ENCODE peak calls at places on chromosomes 7 and 10, in eight cellular contexts. X is A172; W is NCI-H2081; N is GM20000; E is heart right ventricle; V is A549; A is GOT3; K is effector memory CD8-positive, alpha-beta T cell. C is an unnamed sample.

GRCh38 chr7:40297741-40298311 is 163.0 kb downstream of the SUGCT start:
- DNase-seq in X (peak; percentile 54), W (no peak), N (no peak), E (no peak), V (no peak), A (no peak), K (no peak), C (no peak)

GRCh38 chr7:87312215-87312865 is 33.1 kb upstream of the CROT start:
- DNase-seq in X (peak; percentile 54), W (peak; percentile 55), N (peak; percentile 72), E (peak; percentile 41), V (peak; percentile 66), A (no peak), K (peak; percentile 64), C (peak; percentile 67)

GRCh38 chr10:3066317-3066931 is 924 bp upstream of the PFKP start:
- DNase-seq in X (no peak), W (no peak), N (no peak), E (peak; percentile 24), V (no peak), A (no peak), K (no peak), C (no peak)

GRCh38 chr10:31034041-31034918 is 2.6 kb upstream of the ZNF438 start:
- DNase-seq in X (peak; percentile 59), W (no peak), N (no peak), E (no peak), V (no peak), A (no peak), K (no peak), C (peak; percentile 59)

GRCh38 chr10:75681334-75681733 is 249.9 kb downstream of the LRMDA start:
- DNase-seq in X (no peak), W (no peak), N (no peak), E (no peak), V (no peak), A (no peak), K (no peak), C (no peak)

GRCh38 chr10:43867113-43867512 is 218.4 kb upstream of the ZNF32 start:
- DNase-seq in X (no peak), W (no peak), N (no peak), E (no peak), V (no peak), A (no peak), K (no peak), C (no peak)

GRCh38 chr10:77168861-77169260 is 468.7 kb downstream of the KCNMA1 start:
- DNase-seq in X (no peak), W (no peak), N (no peak), E (no peak), V (no peak), A (no peak), K (no peak), C (no peak)

GRCh38 chr10:24603333-24603732 is 120.4 kb downstream of the ARHGAP21 start:
- DNase-seq in X (peak; percentile 78), W (no peak), N (no peak), E (no peak), V (peak; percentile 19), A (no peak), K (no peak), C (no peak)

GRCh38 chr7:124459101-124460052 is 306.2 kb downstream of the GPR37 start:
- DNase-seq in X (peak; percentile 91), W (no peak), N (no peak), E (no peak), V (peak; percentile 73), A (no peak), K (no peak), C (no peak)

GRCh38 chr10:93357680-93358079 is 124.5 kb downstream of the MYOF start:
- DNase-seq in X (peak; percentile 36), W (peak; percentile 57), N (peak; percentile 39), E (no peak), V (peak; percentile 59), A (no peak), K (no peak), C (peak; percentile 51)

GRCh38 chr7:33895025-33895804 is 10.1 kb upstream of the BMPER start:
- DNase-seq in X (peak; percentile 70), W (peak; percentile 83), N (peak; percentile 78), E (peak; percentile 82), V (peak; percentile 80), A (peak; percentile 54), K (peak; percentile 73), C (peak; percentile 79)

GRCh38 chr7:84913731-84914130 is 273.1 kb downstream of the SEMA3D start:
- DNase-seq in X (peak; percentile 18), W (no peak), N (no peak), E (no peak), V (no peak), A (no peak), K (no peak), C (no peak)

GRCh38 chr10:71267508-71268240 is 51.4 kb upstream of the SLC29A3 start:
- DNase-seq in X (no peak), W (no peak), N (no peak), E (no peak), V (no peak), A (no peak), K (no peak), C (no peak)

GRCh38 chr10:110782616-110783015 is 89.1 kb upstream of the PDCD4 start:
- DNase-seq in X (no peak), W (no peak), N (no peak), E (no peak), V (no peak), A (no peak), K (no peak), C (no peak)

GRCh38 chr10:33799281-33799943 is 464.9 kb upstream of the NRP1 start:
- DNase-seq in X (no peak), W (no peak), N (no peak), E (peak; percentile 8), V (peak; percentile 53), A (no peak), K (no peak), C (no peak)

GRCh38 chr7:36456548-36456947 is 66.9 kb downstream of the ANLN start:
- DNase-seq in X (no peak), W (no peak), N (no peak), E (no peak), V (no peak), A (no peak), K (no peak), C (no peak)

C was measured in MM.1S.